ENCODE peak calls at places on chromosomes 2 and 18, in five cellular contexts. One of them, this sample, is unnamed.

GRCh38 chr2:172249336-172249735 is 146.6 kb upstream of the DLX2 start:
- DNase-seq in IMR-90: peak; percentile 31
- DNase-seq in ascending aorta: no peak
- DNase-seq in GM23248: peak; percentile 50
- DNase-seq in astrocyte of the spinal cord: no peak
- DNase-seq in this sample: no peak

GRCh38 chr2:33363599-33364300 is 112.7 kb upstream of the RASGRP3 start:
- DNase-seq in astrocyte of the spinal cord: no peak
- DNase-seq in ascending aorta: no peak
- DNase-seq in IMR-90: peak; percentile 83
- DNase-seq in GM23248: no peak
- DNase-seq in this sample: no peak

GRCh38 chr2:181642071-181642470 is 14.8 kb downstream of the CERKL start:
- DNase-seq in astrocyte of the spinal cord: no peak
- DNase-seq in IMR-90: no peak
- DNase-seq in GM23248: no peak
- DNase-seq in ascending aorta: no peak
- DNase-seq in this sample: no peak

GRCh38 chr18:29979884-29980283 is 1062.7 kb downstream of the DSC3 start:
- DNase-seq in GM23248: peak; percentile 41
- DNase-seq in astrocyte of the spinal cord: peak; percentile 13
- DNase-seq in IMR-90: no peak
- DNase-seq in ascending aorta: no peak
- DNase-seq in this sample: peak; percentile 6

GRCh38 chr18:72543362-72544055 is 633 bp downstream of the CBLN2 start:
- DNase-seq in GM23248: peak; percentile 4
- DNase-seq in astrocyte of the spinal cord: no peak
- DNase-seq in ascending aorta: no peak
- DNase-seq in IMR-90: no peak
- DNase-seq in this sample: no peak

GRCh38 chr2:554444-554843 is 122.8 kb downstream of the TMEM18 start:
- DNase-seq in IMR-90: no peak
- DNase-seq in ascending aorta: no peak
- DNase-seq in GM23248: no peak
- DNase-seq in astrocyte of the spinal cord: no peak
- DNase-seq in this sample: no peak

GRCh38 chr2:224894356-224894755 is 147.9 kb downstream of the DOCK10 start:
- DNase-seq in GM23248: peak; percentile 9
- DNase-seq in astrocyte of the spinal cord: no peak
- DNase-seq in ascending aorta: no peak
- DNase-seq in IMR-90: no peak
- DNase-seq in this sample: peak; percentile 14

GRCh38 chr18:38980420-38980819 is 1414.8 kb upstream of the CELF4 start:
- DNase-seq in GM23248: no peak
- DNase-seq in ascending aorta: no peak
- DNase-seq in astrocyte of the spinal cord: no peak
- DNase-seq in IMR-90: no peak
- DNase-seq in this sample: no peak

GRCh38 chr2:39584283-39584972 is 81.3 kb upstream of the TMEM178A start:
- DNase-seq in ascending aorta: no peak
- DNase-seq in astrocyte of the spinal cord: peak; percentile 58
- DNase-seq in IMR-90: peak; percentile 82
- DNase-seq in GM23248: peak; percentile 86
- DNase-seq in this sample: no peak

GRCh38 chr18:47987456-47987735 is 56.9 kb upstream of the SMAD2 start:
- DNase-seq in IMR-90: no peak
- DNase-seq in ascending aorta: no peak
- DNase-seq in GM23248: no peak
- DNase-seq in astrocyte of the spinal cord: no peak
- DNase-seq in this sample: no peak

GRCh38 chr2:57453929-57454328 is 592.7 kb upstream of the VRK2 start:
- DNase-seq in GM23248: no peak
- DNase-seq in astrocyte of the spinal cord: no peak
- DNase-seq in IMR-90: no peak
- DNase-seq in ascending aorta: no peak
- DNase-seq in this sample: no peak

GRCh38 chr2:73408198-73408597 is 22.6 kb downstream of the ALMS1 start:
- DNase-seq in ascending aorta: no peak
- DNase-seq in IMR-90: no peak
- DNase-seq in astrocyte of the spinal cord: no peak
- DNase-seq in GM23248: no peak
- DNase-seq in this sample: no peak

GRCh38 chr2:96528680-96529375 is 7.7 kb upstream of the ARID5A start:
- DNase-seq in astrocyte of the spinal cord: no peak
- DNase-seq in ascending aorta: peak; percentile 77
- DNase-seq in GM23248: no peak
- DNase-seq in IMR-90: no peak
- DNase-seq in this sample: no peak

GRCh38 chr2:64730551-64731305 is 77.0 kb upstream of the SERTAD2 start:
- DNase-seq in IMR-90: peak; percentile 90
- DNase-seq in astrocyte of the spinal cord: peak; percentile 74
- DNase-seq in ascending aorta: peak; percentile 38
- DNase-seq in GM23248: peak; percentile 92
- DNase-seq in this sample: no peak

GRCh38 chr18:70380915-70381896 is 92.4 kb downstream of the SOCS6 start:
- DNase-seq in astrocyte of the spinal cord: no peak
- DNase-seq in GM23248: no peak
- DNase-seq in ascending aorta: no peak
- DNase-seq in IMR-90: no peak
- DNase-seq in this sample: peak; percentile 25

GRCh38 chr2:63738019-63738418 is 103.7 kb upstream of the UGP2 start:
- DNase-seq in GM23248: peak; percentile 55
- DNase-seq in astrocyte of the spinal cord: no peak
- DNase-seq in IMR-90: peak; percentile 33
- DNase-seq in ascending aorta: no peak
- DNase-seq in this sample: no peak

GRCh38 chr2:100620481-100620880 is 57.7 kb downstream of the PDCL3 start:
- DNase-seq in astrocyte of the spinal cord: no peak
- DNase-seq in GM23248: no peak
- DNase-seq in IMR-90: no peak
- DNase-seq in ascending aorta: no peak
- DNase-seq in this sample: no peak

GRCh38 chr2:231614559-231615057 is 21.9 kb downstream of the TEX44 start:
- DNase-seq in GM23248: no peak
- DNase-seq in astrocyte of the spinal cord: no peak
- DNase-seq in ascending aorta: no peak
- DNase-seq in IMR-90: no peak
- DNase-seq in this sample: peak; percentile 82

GRCh38 chr2:233148354-233148753 is 88.2 kb downstream of the INPP5D start:
- DNase-seq in ascending aorta: no peak
- DNase-seq in IMR-90: no peak
- DNase-seq in astrocyte of the spinal cord: no peak
- DNase-seq in GM23248: no peak
- DNase-seq in this sample: no peak

GRCh38 chr2:233147829-233148167 is 87.7 kb downstream of the INPP5D start:
- DNase-seq in astrocyte of the spinal cord: no peak
- DNase-seq in IMR-90: no peak
- DNase-seq in GM23248: no peak
- DNase-seq in ascending aorta: no peak
- DNase-seq in this sample: no peak

GRCh38 chr2:233156001-233156400 is 95.5 kb upstream of the ATG16L1 start:
- DNase-seq in IMR-90: no peak
- DNase-seq in astrocyte of the spinal cord: no peak
- DNase-seq in ascending aorta: no peak
- DNase-seq in GM23248: no peak
- DNase-seq in this sample: no peak

GRCh38 chr2:233153146-233153798 is 93.1 kb downstream of the INPP5D start:
- DNase-seq in ascending aorta: no peak
- DNase-seq in IMR-90: no peak
- DNase-seq in astrocyte of the spinal cord: no peak
- DNase-seq in GM23248: peak; percentile 25
- DNase-seq in this sample: no peak

DNA sequence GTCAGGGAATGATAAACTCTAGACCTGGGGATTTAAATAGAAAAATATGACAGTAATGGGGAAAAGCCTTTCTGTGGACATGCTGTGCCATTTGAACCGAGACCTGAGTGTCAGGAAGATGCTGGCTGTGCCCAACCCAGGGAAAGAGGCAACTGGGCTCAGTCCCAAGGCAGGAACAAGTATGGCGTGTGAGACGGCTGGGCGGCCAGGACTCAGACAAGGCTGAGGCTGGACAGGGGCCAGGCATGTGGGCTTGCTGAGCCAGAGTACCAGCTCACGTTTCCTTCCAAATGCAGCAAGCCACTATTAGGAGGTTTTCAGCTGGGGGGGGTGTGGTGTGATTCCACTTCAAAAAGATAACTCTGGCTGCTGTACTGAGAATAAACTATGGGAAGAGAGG is 92.4 kb downstream of the INPP5D start:
- DNase-seq in astrocyte of the spinal cord: peak; percentile 25
- DNase-seq in GM23248: peak; percentile 69
- DNase-seq in ascending aorta: no peak
- DNase-seq in IMR-90: peak; percentile 14
- DNase-seq in this sample: no peak
- H3K4me3 ChIP-seq in astrocyte of the spinal cord: no peak overlapping the region
- H3K4me3 ChIP-seq in GM23248: no peak overlapping the region
- H3K4me3 ChIP-seq in ascending aorta: no peak overlapping the region
- H3K4me3 ChIP-seq in IMR-90: no peak overlapping the region
- H3K4me3 ChIP-seq in this sample: no peak overlapping the region

DNA sequence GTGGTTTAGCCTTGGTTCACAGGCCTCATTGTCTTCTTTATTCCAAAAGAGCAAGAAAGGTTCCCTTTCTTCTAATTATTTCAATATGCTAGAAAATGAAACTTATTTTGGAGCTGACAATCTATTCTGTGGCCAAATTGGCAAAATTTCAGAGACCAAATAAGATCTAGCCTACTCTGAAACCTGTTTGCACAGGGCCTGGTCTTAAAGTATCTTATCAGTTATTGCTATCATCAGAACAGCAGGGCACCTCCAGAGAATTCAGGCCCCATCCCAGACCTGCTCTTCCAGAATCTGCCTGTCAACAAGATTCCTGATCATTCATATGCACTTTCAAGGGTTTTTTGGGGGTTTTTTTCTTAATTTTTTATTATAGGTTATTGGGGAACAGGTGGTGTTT is 198.7 kb downstream of the ANAPC1 start:
- DNase-seq in ascending aorta: no peak
- DNase-seq in astrocyte of the spinal cord: no peak
- DNase-seq in IMR-90: no peak
- DNase-seq in GM23248: no peak
- DNase-seq in this sample: no peak
- H3K4me3 ChIP-seq in ascending aorta: no peak overlapping the region
- H3K4me3 ChIP-seq in astrocyte of the spinal cord: no peak overlapping the region
- H3K4me3 ChIP-seq in IMR-90: no peak overlapping the region
- H3K4me3 ChIP-seq in GM23248: no peak overlapping the region
- H3K4me3 ChIP-seq in this sample: no peak overlapping the region

GRCh38 chr2:9205963-9206948 is at the start of gene ASAP2:
- DNase-seq in IMR-90: peak; percentile 68
- DNase-seq in ascending aorta: no peak
- DNase-seq in astrocyte of the spinal cord: peak; percentile 59
- DNase-seq in GM23248: peak; percentile 89
- DNase-seq in this sample: peak; percentile 32
- H3K4me3 ChIP-seq in IMR-90: peak within 1 kb of the TSS; percentile 96
- H3K4me3 ChIP-seq in ascending aorta: peak within 1 kb of the TSS; percentile 81
- H3K4me3 ChIP-seq in astrocyte of the spinal cord: peak within 1 kb of the TSS; percentile 74
- H3K4me3 ChIP-seq in GM23248: peak within 1 kb of the TSS; percentile 92
- H3K4me3 ChIP-seq in this sample: peak within 1 kb of the TSS; percentile 75

GRCh38 chr2:106882658-106883057 is 3.3 kb downstream of the ST6GAL2 start:
- DNase-seq in ascending aorta: no peak
- DNase-seq in astrocyte of the spinal cord: no peak
- DNase-seq in GM23248: no peak
- DNase-seq in IMR-90: no peak
- DNase-seq in this sample: no peak

GRCh38 chr2:106885981-106886915 is at the start of gene ST6GAL2:
- DNase-seq in IMR-90: no peak
- DNase-seq in GM23248: peak; percentile 39
- DNase-seq in astrocyte of the spinal cord: peak; percentile 37
- DNase-seq in ascending aorta: no peak
- DNase-seq in this sample: no peak

GRCh38 chr2:106890611-106891010 is 4.6 kb upstream of the ST6GAL2 start:
- DNase-seq in GM23248: no peak
- DNase-seq in IMR-90: no peak
- DNase-seq in ascending aorta: no peak
- DNase-seq in astrocyte of the spinal cord: no peak
- DNase-seq in this sample: no peak

GRCh38 chr2:106885326-106885725 is 641 bp downstream of the ST6GAL2 start:
- DNase-seq in ascending aorta: no peak
- DNase-seq in IMR-90: no peak
- DNase-seq in astrocyte of the spinal cord: peak; percentile 41
- DNase-seq in GM23248: peak; percentile 10
- DNase-seq in this sample: no peak

DNA sequence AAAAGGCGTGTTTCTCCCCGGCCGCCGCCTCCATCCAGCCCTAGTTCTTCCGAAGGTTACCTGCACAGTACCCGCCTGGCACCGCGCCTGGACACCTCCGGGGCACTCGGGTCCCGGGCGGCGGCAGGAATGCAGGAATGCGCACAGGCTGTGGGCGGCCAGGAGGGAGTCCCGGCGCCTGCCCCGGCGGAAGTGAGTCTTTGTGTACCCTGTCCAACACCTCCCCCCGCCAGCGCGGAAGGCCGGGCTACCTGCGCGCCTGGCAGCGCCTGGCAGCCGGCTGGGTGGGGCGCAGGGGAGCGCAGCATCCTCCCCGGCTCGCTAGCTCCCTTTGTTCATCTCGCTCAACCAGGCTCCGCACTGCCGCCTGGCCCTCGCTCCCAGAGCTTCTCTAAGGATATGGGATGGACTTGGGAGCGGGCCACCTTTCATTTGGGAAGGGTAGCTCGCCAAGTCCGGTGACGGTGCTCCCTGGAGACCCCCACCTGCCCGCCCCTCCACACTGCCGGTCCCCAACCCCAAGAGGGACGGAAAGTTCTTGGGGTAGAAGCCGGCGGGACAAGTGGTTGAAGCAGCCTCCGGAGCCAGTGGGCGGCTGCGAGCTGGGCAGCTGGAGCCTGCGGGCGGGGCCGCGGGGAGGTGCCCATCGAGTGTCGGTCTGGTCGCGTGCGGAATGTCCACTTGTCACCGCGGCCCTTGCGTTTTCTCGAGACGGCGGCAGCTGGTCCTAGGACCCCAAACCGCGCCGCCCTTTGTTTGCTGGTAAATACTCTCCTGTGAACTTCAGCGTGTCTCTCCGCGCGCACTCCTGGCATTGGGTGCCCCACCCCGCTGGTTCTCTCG is 1.2 kb upstream of the ST6GAL2 start:
- DNase-seq in astrocyte of the spinal cord: peak; percentile 41
- DNase-seq in IMR-90: no peak
- DNase-seq in ascending aorta: no peak
- DNase-seq in GM23248: peak; percentile 29
- DNase-seq in this sample: no peak
- H3K4me3 ChIP-seq in astrocyte of the spinal cord: peak overlapping the region; percentile 53
- H3K4me3 ChIP-seq in IMR-90: no peak overlapping the region
- H3K4me3 ChIP-seq in ascending aorta: peak overlapping the region; percentile 98
- H3K4me3 ChIP-seq in GM23248: peak overlapping the region; percentile 59
- H3K4me3 ChIP-seq in this sample: no peak overlapping the region